ENCODE peak calls at places on chromosomes 4 and X, in eight cellular contexts. C is spleen, R is gastrocnemius medialis, A is suprapubic skin, O is ovary, U is GM12891, P is endothelial cell of umbilical vein, L is HCT116. Z is an unnamed sample.

GRCh38 chr4:102683846-102684581 is 76.8 kb downstream of the MANBA start:
- DNase-seq in P (no peak), O (no peak), L (no peak), U (no peak), R (no peak), A (no peak), C (no peak), Z (no peak)

GRCh38 chrX:45767021-45767491 is 566.4 kb upstream of the DIPK2B start:
- DNase-seq in U (no peak), C (no peak), R (no peak), A (no peak), L (no peak), O (no peak), P (peak), Z (no peak)

GRCh38 chrX:20521245-20521644 is 254.5 kb upstream of the RPS6KA3 start:
- DNase-seq in R (no peak), P (no peak), O (no peak), C (no peak), A (no peak), L (no peak), U (no peak), Z (no peak)

GRCh38 chr4:3193531-3194203 is 55.3 kb upstream of the MSANTD1 start:
- DNase-seq in R (no peak), O (no peak), U (no peak), A (no peak), P (peak), C (no peak), L (peak), Z (no peak)

GRCh38 chr4:189096717-189097116 is 844.0 kb upstream of the FRG1 start:
- DNase-seq in A (no peak), L (no peak), P (no peak), C (no peak), R (no peak), U (no peak), O (no peak), Z (no peak)

GRCh38 chr4:3375688-3376087 is 66.1 kb upstream of the HGFAC start:
- DNase-seq in L (no peak), R (peak), C (no peak), A (no peak), U (no peak), O (no peak), P (peak), Z (peak)

GRCh38 chrX:68666580-68666979 is 19.1 kb downstream of the STARD8 start:
- DNase-seq in C (no peak), U (no peak), O (no peak), L (no peak), A (no peak), P (no peak), R (no peak), Z (no peak)

GRCh38 chr4:81595798-81596610 is 124.3 kb upstream of the RASGEF1B start:
- DNase-seq in C (no peak), U (no peak), A (no peak), L (no peak), R (no peak), O (no peak), P (no peak), Z (no peak)

GRCh38 chrX:12032082-12032481 is 106.2 kb upstream of the FRMPD4 start:
- DNase-seq in C (no peak), A (no peak), R (no peak), P (no peak), O (no peak), U (no peak), L (no peak), Z (no peak)

GRCh38 chrX:110210417-110211139 is 107.3 kb downstream of the AMMECR1 start:
- DNase-seq in O (no peak), U (no peak), P (peak), C (no peak), L (peak), A (no peak), R (no peak), Z (no peak)

GRCh38 chr4:72924814-72925213 is 144.7 kb downstream of the COX18 start:
- DNase-seq in O (no peak), C (no peak), P (no peak), A (no peak), L (no peak), R (no peak), U (no peak), Z (no peak)

GRCh38 chr4:1753692-1754311 is 32.5 kb downstream of the TACC3 start:
- DNase-seq in O (no peak), R (no peak), A (no peak), P (no peak), U (no peak), C (no peak), L (no peak), Z (no peak)

GRCh38 chrX:21683910-21684309 is 25.8 kb upstream of the KLHL34 start:
- DNase-seq in R (no peak), A (no peak), L (no peak), P (no peak), C (no peak), O (no peak), U (no peak), Z (no peak)

GRCh38 chr4:6538111-6538510 is 36.9 kb upstream of the MAN2B2 start:
- DNase-seq in U (no peak), C (no peak), L (no peak), O (no peak), R (no peak), A (no peak), P (no peak), Z (no peak)

GRCh38 chr4:41644288-41644914 is 104.1 kb downstream of the PHOX2B start:
- DNase-seq in O (peak), P (peak), C (no peak), R (peak), A (no peak), U (no peak), L (no peak), Z (no peak)

GRCh38 chr4:186957952-186958555 is 234.4 kb upstream of the FAT1 start:
- DNase-seq in C (no peak), U (no peak), P (no peak), R (no peak), A (no peak), O (no peak), L (no peak), Z (no peak)

GRCh38 chr4:4866833-4867744 is 7.6 kb downstream of the MSX1 start:
- DNase-seq in U (no peak), P (no peak), O (no peak), C (no peak), L (no peak), R (no peak), A (peak), Z (no peak)

GRCh38 chr4:7198440-7199128 is 6.2 kb downstream of the SORCS2 start:
- DNase-seq in C (peak), U (no peak), R (no peak), L (no peak), P (no peak), A (peak), O (no peak), Z (no peak)

GRCh38 chr4:145879598-145879997 is 59.0 kb downstream of the ZNF827 start:
- DNase-seq in O (no peak), C (no peak), A (no peak), P (no peak), U (no peak), R (no peak), L (no peak), Z (no peak)

GRCh38 chr4:176834531-176834930 is 41.8 kb upstream of the VEGFC start:
- DNase-seq in A (no peak), L (no peak), U (no peak), C (no peak), P (peak), R (no peak), O (no peak), Z (no peak)

GRCh38 chrX:127085939-127086338 is 266.4 kb downstream of the PRR32 start:
- DNase-seq in O (no peak), L (no peak), C (no peak), R (no peak), P (no peak), A (no peak), U (no peak), Z (no peak)

GRCh38 chrX:13215729-13216128 is 104.1 kb downstream of the ATXN3L start:
- DNase-seq in P (no peak), C (no peak), L (no peak), R (no peak), O (no peak), U (no peak), A (no peak), Z (no peak)

GRCh38 chrX:22314211-22314610 is 41.5 kb downstream of the CBLL2 start:
- DNase-seq in A (no peak), L (no peak), P (peak), O (no peak), C (no peak), U (no peak), R (no peak), Z (no peak)

GRCh38 chrX:69618803-69619202 is 2.9 kb downstream of the EDA start:
- DNase-seq in P (peak), R (no peak), C (no peak), U (no peak), O (peak), L (no peak), A (no peak), Z (no peak)

GRCh38 chr4:125739760-125740159 is 425.0 kb downstream of the FAT4 start:
- DNase-seq in C (no peak), P (peak), O (no peak), A (no peak), R (no peak), U (no peak), L (no peak), Z (no peak)

GRCh38 chrX:136250191-136251041 is 784 bp downstream of the MAP7D3 start:
- DNase-seq in O (no peak), U (no peak), C (no peak), L (no peak), R (no peak), A (no peak), P (peak), Z (peak)

GRCh38 chrX:41518127-41518840 is 71.1 kb downstream of the NYX start:
- DNase-seq in U (no peak), P (no peak), O (no peak), R (no peak), L (no peak), C (no peak), A (no peak), Z (no peak)

GRCh38 chrX:149939271-149940014 is 1.2 kb upstream of the EOLA2 start:
- DNase-seq in R (peak), U (no peak), P (peak), A (peak), O (peak), C (peak), L (peak), Z (peak)

GRCh38 chr4:183400035-183400434 is 44.4 kb upstream of the CDKN2AIP start:
- DNase-seq in A (no peak), L (no peak), O (no peak), P (no peak), C (no peak), U (no peak), R (no peak), Z (no peak)

GRCh38 chr4:168409089-168409801 is 71.0 kb downstream of the DDX60L start:
- DNase-seq in L (no peak), O (no peak), P (peak), A (no peak), U (no peak), R (no peak), C (no peak), Z (no peak)

GRCh38 chrX:55624403-55624802 is 1.2 kb downstream of the FOXR2 start:
- DNase-seq in O (no peak), U (no peak), C (no peak), L (no peak), P (no peak), R (no peak), A (no peak), Z (no peak)

GRCh38 chr4:1309261-1310010 is 19.7 kb downstream of the MAEA start:
- DNase-seq in L (no peak), P (peak), O (peak), A (peak), R (peak), U (peak), C (peak), Z (no peak)

GRCh38 chrX:50579955-50580354 is 109.3 kb upstream of the DGKK start:
- DNase-seq in O (peak), R (no peak), P (peak), C (no peak), U (peak), A (no peak), L (peak), Z (peak)

GRCh38 chr4:87633239-87633638 is 16.8 kb upstream of the DMP1 start:
- DNase-seq in O (no peak), L (no peak), A (no peak), C (no peak), P (peak), U (no peak), R (no peak), Z (no peak)

GRCh38 chrX:53438832-53439230 is 4.7 kb upstream of the HSD17B10 start:
- DNase-seq in U (no peak), O (no peak), A (no peak), R (no peak), L (no peak), C (no peak), P (no peak), Z (no peak)

GRCh38 chrX:53440631-53441517 is 6.7 kb upstream of the HSD17B10 start:
- DNase-seq in C (peak), O (peak), A (peak), P (peak), U (no peak), R (peak), L (no peak), Z (peak)

GRCh38 chrX:53442322-53442631 is 8.1 kb upstream of the HSD17B10 start:
- DNase-seq in A (no peak), U (no peak), R (peak), C (no peak), P (no peak), O (no peak), L (no peak), Z (no peak)

GRCh38 chrX:53440101-53440500 is 5.9 kb upstream of the HSD17B10 start:
- DNase-seq in P (no peak), A (no peak), L (no peak), C (no peak), U (no peak), R (no peak), O (no peak), Z (no peak)

DNA sequence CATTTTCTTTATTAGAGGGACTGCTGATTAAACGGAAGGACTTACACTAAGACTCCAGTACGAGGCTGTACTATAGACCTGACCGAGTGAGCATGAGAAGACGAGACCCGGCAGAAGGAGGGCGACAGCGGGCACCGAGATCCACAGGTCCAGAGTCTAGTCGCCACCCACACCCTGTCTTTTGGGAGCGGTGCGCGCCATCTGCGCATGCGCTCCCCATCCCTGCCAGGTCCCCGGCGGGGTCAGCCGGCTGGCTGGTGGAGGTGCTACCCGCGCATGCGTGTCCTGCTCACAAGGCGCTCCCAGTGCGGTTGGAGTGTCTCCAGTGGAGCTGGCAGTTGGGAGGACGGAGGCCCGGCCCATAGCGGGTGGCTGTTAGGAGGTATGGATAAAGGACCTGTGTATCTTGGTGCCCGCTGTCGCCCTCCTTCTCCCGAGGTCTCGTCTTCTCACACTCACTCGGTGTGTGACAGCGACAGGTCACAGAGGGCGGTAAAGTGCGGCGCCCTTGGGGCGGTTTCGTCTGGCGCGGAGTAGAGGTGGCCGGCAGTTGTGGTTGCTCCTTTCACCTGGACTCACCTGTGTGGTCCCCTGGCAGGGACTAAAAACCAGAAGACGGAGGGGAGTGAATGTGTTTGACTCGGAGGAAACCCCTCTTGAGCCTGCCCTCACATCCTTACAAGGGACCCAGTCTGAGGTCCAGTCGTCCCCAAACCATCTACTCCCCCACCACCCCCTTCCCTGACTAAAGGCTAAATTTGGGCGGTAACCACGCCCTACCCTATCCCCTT is 7.6 kb upstream of the HSD17B10 start:
- DNase-seq in R (peak), P (peak), U (peak), L (peak), C (peak), A (peak), O (peak), Z (peak)
- TF ChIP-seq POLR2A in R (peak), P (no peak), U (no peak), L (peak), C (no peak), A (no peak), O (no peak), Z (no peak)

GRCh38 chrX:53081925-53082772 is at the start of gene TSPYL2:
- DNase-seq in P (peak), U (peak), L (peak), A (peak), O (peak), C (peak), R (peak), Z (peak)
- TF ChIP-seq POLR2A in P (peak), U (peak), L (peak), A (peak), O (peak), C (peak), R (peak), Z (peak)

GRCh38 chr4:128809477-128810330 is at the start of gene JADE1:
- DNase-seq in P (peak), L (peak), C (peak), O (peak), U (peak), A (peak), R (peak), Z (peak)

GRCh38 chr4:128810871-128811570 is 1.5 kb downstream of the JADE1 start:
- DNase-seq in U (peak), R (peak), A (peak), L (peak), C (peak), P (peak), O (peak), Z (peak)

GRCh38 chr4:128811571-128812359 is 2.3 kb downstream of the JADE1 start:
- DNase-seq in R (peak), C (peak), L (peak), O (peak), U (peak), A (peak), P (peak), Z (peak)

GRCh38 chr4:128810331-128810870 is 901 bp downstream of the JADE1 start:
- DNase-seq in P (no peak), R (peak), L (peak), U (no peak), O (peak), A (peak), C (peak), Z (no peak)

GRCh38 chr4:128812360-128812958 is 3.0 kb downstream of the JADE1 start:
- DNase-seq in O (no peak), R (no peak), C (no peak), L (peak), P (peak), A (peak), U (peak), Z (peak)
- TF ChIP-seq POLR2A in O (no peak), R (no peak), C (no peak), L (no peak), P (peak), A (no peak), U (peak), Z (no peak)

DNA sequence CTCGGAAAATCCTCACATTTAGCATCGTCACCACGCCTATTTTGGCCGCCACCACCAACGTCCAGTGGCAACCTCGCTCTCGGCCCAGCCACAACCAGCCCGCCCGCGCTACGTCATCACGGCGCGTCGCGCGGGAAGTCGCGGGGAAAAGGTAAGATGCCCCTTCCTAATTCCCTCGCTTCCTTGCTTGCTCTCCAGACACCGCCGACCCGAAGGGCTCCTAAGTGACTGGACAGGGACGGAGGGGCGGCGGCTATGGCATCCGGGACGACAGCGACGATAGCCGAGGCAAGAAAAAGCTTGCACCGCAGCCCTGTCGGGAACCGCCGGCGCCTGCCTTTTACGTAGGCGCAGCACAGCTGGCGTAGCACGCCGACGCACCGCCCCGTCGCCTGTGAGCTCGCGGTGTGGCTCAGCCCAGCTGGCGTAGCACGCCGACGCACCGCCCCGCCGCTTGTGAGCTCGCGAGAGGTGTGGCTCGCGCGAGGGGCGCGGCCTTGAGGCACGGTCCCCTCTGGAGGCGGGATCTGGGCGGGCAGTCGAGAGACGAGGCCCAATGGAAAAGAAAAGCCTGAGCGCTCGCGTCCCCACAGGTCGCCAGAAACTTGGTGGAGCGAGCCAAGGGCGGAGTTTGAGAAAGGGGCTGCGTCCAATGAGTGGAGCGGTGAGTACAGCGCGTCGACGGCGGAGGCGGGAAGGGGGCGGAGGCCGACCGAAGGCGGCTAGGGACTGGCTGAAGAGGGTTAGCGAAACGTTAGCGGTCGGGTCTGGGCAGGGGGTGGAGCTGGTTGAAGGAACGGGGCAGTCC is at the start of gene HDAC6:
- DNase-seq in R (peak), O (peak), U (peak), L (peak), C (peak), P (peak), A (peak), Z (peak)
- TF ChIP-seq POLR2A in R (peak), O (no peak), U (no peak), L (no peak), C (no peak), P (no peak), A (no peak), Z (peak)

Z was measured in H54.